ENCODE peak calls at places on chromosomes 16 and 17, in five cellular contexts. One of them, this sample, is unnamed.
A peak's percentile ranks its signal among the peaks of the same experiment; 100 is the strongest.

GRCh38 chr17:43673516-43674323 is 12.0 kb upstream of the MEOX1 start:
- DNase-seq in ovary: peak; percentile 49
- DNase-seq in tibial nerve: peak; percentile 72
- DNase-seq in SK-N-SH: peak; percentile 79
- DNase-seq in upper lobe of left lung: peak; percentile 64
- DNase-seq in this sample: peak; percentile 83

GRCh38 chr16:6193718-6194117 is 1096.1 kb upstream of the EEF2KMT start:
- DNase-seq in ovary: no peak
- DNase-seq in tibial nerve: no peak
- DNase-seq in SK-N-SH: no peak
- DNase-seq in upper lobe of left lung: no peak
- DNase-seq in this sample: no peak

GRCh38 chr16:49274936-49275730 is 6.5 kb downstream of the CBLN1 start:
- DNase-seq in ovary: no peak
- DNase-seq in tibial nerve: no peak
- DNase-seq in SK-N-SH: no peak
- DNase-seq in upper lobe of left lung: no peak
- DNase-seq in this sample: no peak

GRCh38 chr17:35912942-35913341 is 17.6 kb downstream of the RDM1 start:
- DNase-seq in ovary: no peak
- DNase-seq in tibial nerve: no peak
- DNase-seq in SK-N-SH: no peak
- DNase-seq in upper lobe of left lung: no peak
- DNase-seq in this sample: no peak

GRCh38 chr17:66240630-66241029 is 11.4 kb upstream of the APOH start:
- DNase-seq in ovary: no peak
- DNase-seq in tibial nerve: no peak
- DNase-seq in SK-N-SH: no peak
- DNase-seq in upper lobe of left lung: no peak
- DNase-seq in this sample: no peak

GRCh38 chr16:53768593-53768992 is 64.6 kb downstream of the FTO start:
- DNase-seq in ovary: no peak
- DNase-seq in tibial nerve: no peak
- DNase-seq in SK-N-SH: no peak
- DNase-seq in upper lobe of left lung: no peak
- DNase-seq in this sample: no peak

GRCh38 chr16:66878067-66878466 is 2.2 kb upstream of the PDP2 start:
- DNase-seq in ovary: no peak
- DNase-seq in tibial nerve: no peak
- DNase-seq in SK-N-SH: no peak
- DNase-seq in upper lobe of left lung: no peak
- DNase-seq in this sample: no peak

GRCh38 chr17:4004517-4005295 is 40.5 kb upstream of the ATP2A3 start:
- DNase-seq in ovary: no peak
- DNase-seq in tibial nerve: no peak
- DNase-seq in SK-N-SH: peak; percentile 88
- DNase-seq in upper lobe of left lung: peak; percentile 75
- DNase-seq in this sample: peak; percentile 68

GRCh38 chr17:41919165-41919817 is 540 bp upstream of the ACLY start:
- DNase-seq in ovary: no peak
- DNase-seq in tibial nerve: peak; percentile 41
- DNase-seq in SK-N-SH: no peak
- DNase-seq in upper lobe of left lung: peak; percentile 59
- DNase-seq in this sample: no peak
- H3K4me3 ChIP-seq in ovary: peak overlapping the region; percentile 98
- H3K4me3 ChIP-seq in tibial nerve: peak overlapping the region; percentile 13
- H3K4me3 ChIP-seq in SK-N-SH: no peak overlapping the region
- H3K4me3 ChIP-seq in upper lobe of left lung: peak overlapping the region; percentile 78
- H3K4me3 ChIP-seq in this sample: peak overlapping the region; percentile 68

DNA sequence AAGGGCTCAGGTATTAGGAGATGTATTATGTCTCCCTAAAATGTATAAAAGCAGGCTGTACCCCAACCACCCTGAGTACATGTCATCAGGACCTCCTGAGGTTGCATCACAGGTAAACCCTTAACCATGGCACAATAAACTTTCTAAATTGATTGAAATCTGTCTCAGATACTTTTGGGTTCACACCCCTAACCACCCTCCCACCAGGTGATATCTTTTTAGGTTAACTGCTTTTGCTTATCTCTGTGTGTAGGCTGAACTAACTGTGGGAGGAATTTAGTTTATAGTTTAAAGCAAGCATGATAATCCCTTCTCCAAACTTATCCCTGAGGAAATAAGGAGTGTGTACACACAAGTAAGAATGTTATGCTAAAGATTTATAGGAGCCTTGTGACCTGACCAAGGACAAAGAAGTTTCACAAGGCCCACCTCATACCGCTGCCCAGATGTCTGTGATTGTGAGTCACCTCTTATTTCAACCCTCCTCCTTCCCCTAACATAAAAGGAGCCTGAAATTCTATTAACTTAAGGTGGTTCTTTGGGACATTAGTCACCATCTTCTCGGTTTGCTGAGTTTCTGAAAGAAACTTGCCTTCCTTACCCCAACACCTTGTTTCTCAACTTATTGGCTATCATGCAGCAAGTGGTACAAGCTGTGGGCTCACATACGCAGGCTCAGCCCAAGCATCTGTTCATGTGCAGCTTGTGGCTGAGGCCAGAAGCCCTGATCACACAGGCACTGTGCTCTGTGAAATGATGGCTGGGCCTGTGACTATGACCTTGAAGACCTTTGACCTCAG is 11.3 kb downstream of the PRSS22 start:
- DNase-seq in ovary: no peak
- DNase-seq in tibial nerve: no peak
- DNase-seq in SK-N-SH: no peak
- DNase-seq in upper lobe of left lung: no peak
- DNase-seq in this sample: no peak
- TF ChIP-seq EP300 in ovary: no peak
- TF ChIP-seq EP300 in tibial nerve: no peak
- TF ChIP-seq EP300 in SK-N-SH: no peak
- TF ChIP-seq EP300 in upper lobe of left lung: no peak
- TF ChIP-seq EP300 in this sample: no peak

GRCh38 chr16:87931504-87931903 is 4.8 kb downstream of the CA5A start:
- DNase-seq in ovary: no peak
- DNase-seq in tibial nerve: no peak
- DNase-seq in SK-N-SH: peak; percentile 52
- DNase-seq in upper lobe of left lung: no peak
- DNase-seq in this sample: no peak
- H3K36me3 ChIP-seq in ovary: no peaks in the 10 kb centered on the region
- H3K36me3 ChIP-seq in tibial nerve: no peaks in the 10 kb centered on the region
- H3K36me3 ChIP-seq in SK-N-SH: no peaks in the 10 kb centered on the region
- H3K36me3 ChIP-seq in upper lobe of left lung: no peaks in the 10 kb centered on the region
- H3K36me3 ChIP-seq in this sample: no peaks in the 10 kb centered on the region

GRCh38 chr16:87436225-87437172 is 44.4 kb downstream of the MAP1LC3B start:
- DNase-seq in ovary: peak; percentile 63
- DNase-seq in tibial nerve: no peak
- DNase-seq in SK-N-SH: peak; percentile 77
- DNase-seq in upper lobe of left lung: no peak
- DNase-seq in this sample: no peak

GRCh38 chr16:87439926-87440325 is 47.8 kb downstream of the MAP1LC3B start:
- DNase-seq in ovary: no peak
- DNase-seq in tibial nerve: no peak
- DNase-seq in SK-N-SH: no peak
- DNase-seq in upper lobe of left lung: no peak
- DNase-seq in this sample: no peak

GRCh38 chr16:87437911-87438610 is 45.9 kb downstream of the MAP1LC3B start:
- DNase-seq in ovary: no peak
- DNase-seq in tibial nerve: no peak
- DNase-seq in SK-N-SH: peak; percentile 61
- DNase-seq in upper lobe of left lung: no peak
- DNase-seq in this sample: no peak

GRCh38 chr16:87437327-87437726 is 45.2 kb downstream of the MAP1LC3B start:
- DNase-seq in ovary: no peak
- DNase-seq in tibial nerve: no peak
- DNase-seq in SK-N-SH: no peak
- DNase-seq in upper lobe of left lung: no peak
- DNase-seq in this sample: no peak

GRCh38 chr16:87438611-87438985 is 46.5 kb downstream of the MAP1LC3B start:
- DNase-seq in ovary: no peak
- DNase-seq in tibial nerve: no peak
- DNase-seq in SK-N-SH: no peak
- DNase-seq in upper lobe of left lung: no peak
- DNase-seq in this sample: no peak
- H3K4me3 ChIP-seq in ovary: no peak overlapping the region
- H3K4me3 ChIP-seq in tibial nerve: no peak overlapping the region
- H3K4me3 ChIP-seq in SK-N-SH: no peak overlapping the region
- H3K4me3 ChIP-seq in upper lobe of left lung: no peak overlapping the region
- H3K4me3 ChIP-seq in this sample: no peak overlapping the region

GRCh38 chr17:34382586-34383224 is 19.7 kb upstream of the CCL1 start:
- DNase-seq in ovary: no peak
- DNase-seq in tibial nerve: no peak
- DNase-seq in SK-N-SH: peak; percentile 16
- DNase-seq in upper lobe of left lung: no peak
- DNase-seq in this sample: no peak

GRCh38 chr17:34379876-34380275 is 16.8 kb upstream of the CCL1 start:
- DNase-seq in ovary: no peak
- DNase-seq in tibial nerve: no peak
- DNase-seq in SK-N-SH: no peak
- DNase-seq in upper lobe of left lung: no peak
- DNase-seq in this sample: no peak

GRCh38 chr17:34377078-34377823 is 14.2 kb upstream of the CCL1 start:
- DNase-seq in ovary: no peak
- DNase-seq in tibial nerve: no peak
- DNase-seq in SK-N-SH: no peak
- DNase-seq in upper lobe of left lung: no peak
- DNase-seq in this sample: no peak

GRCh38 chr17:34375598-34375997 is 12.6 kb upstream of the CCL1 start:
- DNase-seq in ovary: no peak
- DNase-seq in tibial nerve: no peak
- DNase-seq in SK-N-SH: no peak
- DNase-seq in upper lobe of left lung: no peak
- DNase-seq in this sample: no peak

DNA sequence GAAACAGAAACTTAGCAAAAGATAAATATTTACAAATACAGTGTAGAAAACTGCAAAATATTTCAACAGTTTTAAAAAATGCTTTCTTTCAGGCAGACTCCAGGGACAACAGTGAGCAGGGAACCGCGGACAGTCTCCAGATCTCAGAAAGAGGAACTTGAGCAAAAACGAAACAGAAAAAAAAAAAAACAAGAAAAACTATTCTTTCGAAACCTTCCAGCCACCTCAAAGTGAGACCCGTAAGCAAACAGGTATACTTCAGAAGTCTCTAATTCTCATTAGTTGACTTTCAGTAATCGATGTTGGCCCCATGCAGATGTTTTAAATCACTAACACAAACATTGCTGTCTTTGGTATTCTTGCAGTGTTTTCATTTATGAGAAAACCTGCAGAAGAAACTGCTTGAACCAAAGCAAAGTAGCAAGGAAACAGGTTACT is 15.7 kb upstream of the CCL1 start:
- DNase-seq in ovary: no peak
- DNase-seq in tibial nerve: no peak
- DNase-seq in SK-N-SH: no peak
- DNase-seq in upper lobe of left lung: peak; percentile 43
- DNase-seq in this sample: no peak
- TF ChIP-seq EP300 in ovary: no peak
- TF ChIP-seq EP300 in tibial nerve: no peak
- TF ChIP-seq EP300 in SK-N-SH: no peak
- TF ChIP-seq EP300 in upper lobe of left lung: no peak
- TF ChIP-seq EP300 in this sample: no peak

GRCh38 chr16:84849751-84850150 is 30.0 kb downstream of the CRISPLD2 start:
- DNase-seq in ovary: no peak
- DNase-seq in tibial nerve: no peak
- DNase-seq in SK-N-SH: no peak
- DNase-seq in upper lobe of left lung: no peak
- DNase-seq in this sample: no peak
- H3K36me3 ChIP-seq in ovary: no peaks in the 10 kb centered on the region
- H3K36me3 ChIP-seq in tibial nerve: peaks cover 75% of the 10 kb centered on the region
- H3K36me3 ChIP-seq in SK-N-SH: no peaks in the 10 kb centered on the region
- H3K36me3 ChIP-seq in upper lobe of left lung: peaks cover 59% of the 10 kb centered on the region
- H3K36me3 ChIP-seq in this sample: peaks cover 77% of the 10 kb centered on the region

GRCh38 chr17:28370035-28370743 is at the start of gene VTN:
- DNase-seq in ovary: no peak
- DNase-seq in tibial nerve: no peak
- DNase-seq in SK-N-SH: peak; percentile 78
- DNase-seq in upper lobe of left lung: no peak
- DNase-seq in this sample: no peak
- H3K4me3 ChIP-seq in ovary: no peak within 1 kb of the TSS
- H3K4me3 ChIP-seq in tibial nerve: peak within 1 kb of the TSS; percentile 61
- H3K4me3 ChIP-seq in SK-N-SH: peak within 1 kb of the TSS; percentile 84
- H3K4me3 ChIP-seq in upper lobe of left lung: peak within 1 kb of the TSS; percentile 52
- H3K4me3 ChIP-seq in this sample: peak within 1 kb of the TSS; percentile 66

GRCh38 chr16:30488764-30489595 is 16.4 kb downstream of the ITGAL start:
- DNase-seq in ovary: no peak
- DNase-seq in tibial nerve: no peak
- DNase-seq in SK-N-SH: no peak
- DNase-seq in upper lobe of left lung: peak; percentile 50
- DNase-seq in this sample: no peak
- TF ChIP-seq EP300 in ovary: no peak
- TF ChIP-seq EP300 in tibial nerve: no peak
- TF ChIP-seq EP300 in SK-N-SH: no peak
- TF ChIP-seq EP300 in upper lobe of left lung: no peak
- TF ChIP-seq EP300 in this sample: no peak

GRCh38 chr16:56367764-56368163 is 57.6 kb downstream of the AMFR start:
- DNase-seq in ovary: no peak
- DNase-seq in tibial nerve: no peak
- DNase-seq in SK-N-SH: no peak
- DNase-seq in upper lobe of left lung: no peak
- DNase-seq in this sample: no peak

GRCh38 chr16:56364865-56365264 is 60.5 kb downstream of the AMFR start:
- DNase-seq in ovary: no peak
- DNase-seq in tibial nerve: no peak
- DNase-seq in SK-N-SH: no peak
- DNase-seq in upper lobe of left lung: no peak
- DNase-seq in this sample: no peak

GRCh38 chr16:56368545-56368944 is 56.8 kb downstream of the AMFR start:
- DNase-seq in ovary: no peak
- DNase-seq in tibial nerve: no peak
- DNase-seq in SK-N-SH: no peak
- DNase-seq in upper lobe of left lung: no peak
- DNase-seq in this sample: no peak

GRCh38 chr16:56365552-56365951 is 59.8 kb downstream of the AMFR start:
- DNase-seq in ovary: no peak
- DNase-seq in tibial nerve: no peak
- DNase-seq in SK-N-SH: no peak
- DNase-seq in upper lobe of left lung: no peak
- DNase-seq in this sample: no peak

DNA sequence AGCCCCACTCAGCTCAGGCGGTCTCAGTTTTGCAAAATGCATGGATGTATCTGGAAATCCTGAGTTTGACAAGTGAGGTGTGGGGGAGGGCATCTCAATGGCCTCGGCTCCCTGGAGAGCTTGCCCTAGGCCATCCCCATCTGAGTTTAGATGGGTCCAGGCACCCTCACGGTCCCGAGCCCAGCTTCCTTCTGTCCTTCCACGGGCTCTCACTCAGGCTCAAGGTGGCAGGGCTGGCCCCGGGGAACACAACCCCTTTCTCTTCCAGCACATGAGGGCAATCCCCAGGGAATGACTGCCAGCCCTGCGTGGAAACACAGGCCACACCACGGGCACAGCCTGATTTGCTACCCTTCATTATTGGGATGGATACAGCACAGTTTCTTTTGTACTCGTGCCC is 58.4 kb downstream of the AMFR start:
- DNase-seq in ovary: no peak
- DNase-seq in tibial nerve: no peak
- DNase-seq in SK-N-SH: no peak
- DNase-seq in upper lobe of left lung: no peak
- DNase-seq in this sample: no peak
- H3K36me3 ChIP-seq in ovary: no peaks in the 10 kb centered on the region
- H3K36me3 ChIP-seq in tibial nerve: peaks cover 70% of the 10 kb centered on the region
- H3K36me3 ChIP-seq in SK-N-SH: peaks cover 56% of the 10 kb centered on the region
- H3K36me3 ChIP-seq in upper lobe of left lung: peaks cover 72% of the 10 kb centered on the region
- H3K36me3 ChIP-seq in this sample: peaks cover 43% of the 10 kb centered on the region

This sample was measured in sigmoid colon.